ENCODE peak calls at places on chromosomes 6 and 20, in seven cellular contexts. One of them, this sample, is unnamed. For H3K27me3 and H3K36me3, the result is how much of the 10 kb centered on the place peaks cover.

GRCh38 chr6:3938715-3939376 is 89.7 kb downstream of the FAM50B start:
- DNase-seq in sigmoid colon: no peak
- DNase-seq in stomach: no peak
- DNase-seq in esophagus muscularis mucosa: peak
- DNase-seq in suprapubic skin: no peak
- DNase-seq in tibial nerve: no peak
- DNase-seq in transverse colon: no peak
- DNase-seq in this sample: no peak

GRCh38 chr6:36625161-36625919 is 31.2 kb downstream of the SRSF3 start:
- DNase-seq in sigmoid colon: peak
- DNase-seq in suprapubic skin: peak
- DNase-seq in esophagus muscularis mucosa: no peak
- DNase-seq in tibial nerve: no peak
- DNase-seq in transverse colon: peak
- DNase-seq in stomach: peak
- DNase-seq in this sample: no peak

GRCh38 chr6:52162940-52163908 is 23.0 kb upstream of the IL17A start:
- DNase-seq in stomach: no peak
- DNase-seq in transverse colon: no peak
- DNase-seq in sigmoid colon: no peak
- DNase-seq in tibial nerve: no peak
- DNase-seq in esophagus muscularis mucosa: no peak
- DNase-seq in suprapubic skin: no peak
- DNase-seq in this sample: no peak

GRCh38 chr6:73691512-73691911 is 4.5 kb upstream of the CD109 start:
- DNase-seq in stomach: no peak
- DNase-seq in esophagus muscularis mucosa: no peak
- DNase-seq in suprapubic skin: no peak
- DNase-seq in transverse colon: no peak
- DNase-seq in tibial nerve: no peak
- DNase-seq in sigmoid colon: no peak
- DNase-seq in this sample: no peak

GRCh38 chr6:29652198-29652584 is 4.7 kb upstream of the MOG start:
- DNase-seq in tibial nerve: no peak
- DNase-seq in esophagus muscularis mucosa: no peak
- DNase-seq in sigmoid colon: no peak
- DNase-seq in transverse colon: no peak
- DNase-seq in suprapubic skin: no peak
- DNase-seq in stomach: no peak
- DNase-seq in this sample: no peak

GRCh38 chr6:24358219-24358821 is 461 bp upstream of the DCDC2 start:
- DNase-seq in stomach: no peak
- DNase-seq in tibial nerve: no peak
- DNase-seq in suprapubic skin: no peak
- DNase-seq in esophagus muscularis mucosa: no peak
- DNase-seq in transverse colon: no peak
- DNase-seq in sigmoid colon: no peak
- DNase-seq in this sample: no peak

GRCh38 chr6:52534966-52535390 is 41.9 kb downstream of the TRAM2 start:
- DNase-seq in tibial nerve: no peak
- DNase-seq in sigmoid colon: no peak
- DNase-seq in transverse colon: no peak
- DNase-seq in suprapubic skin: no peak
- DNase-seq in esophagus muscularis mucosa: no peak
- DNase-seq in stomach: no peak
- DNase-seq in this sample: no peak

GRCh38 chr20:23622839-23623343 is 14.9 kb downstream of the CST3 start:
- DNase-seq in suprapubic skin: no peak
- DNase-seq in esophagus muscularis mucosa: peak
- DNase-seq in tibial nerve: peak
- DNase-seq in stomach: peak
- DNase-seq in transverse colon: peak
- DNase-seq in sigmoid colon: peak
- DNase-seq in this sample: peak

GRCh38 chr6:39669117-39669690 is 56.0 kb downstream of the KIF6 start:
- DNase-seq in stomach: no peak
- DNase-seq in tibial nerve: no peak
- DNase-seq in transverse colon: no peak
- DNase-seq in suprapubic skin: no peak
- DNase-seq in sigmoid colon: no peak
- DNase-seq in esophagus muscularis mucosa: no peak
- DNase-seq in this sample: no peak

GRCh38 chr6:35178932-35179832 is 34.6 kb upstream of the SCUBE3 start:
- DNase-seq in suprapubic skin: peak
- DNase-seq in transverse colon: no peak
- DNase-seq in esophagus muscularis mucosa: no peak
- DNase-seq in sigmoid colon: no peak
- DNase-seq in stomach: no peak
- DNase-seq in tibial nerve: no peak
- DNase-seq in this sample: no peak

GRCh38 chr6:24403501-24403824 is 727 bp downstream of the MRS2 start:
- DNase-seq in sigmoid colon: no peak
- DNase-seq in esophagus muscularis mucosa: no peak
- DNase-seq in transverse colon: no peak
- DNase-seq in suprapubic skin: no peak
- DNase-seq in tibial nerve: no peak
- DNase-seq in stomach: no peak
- DNase-seq in this sample: no peak

GRCh38 chr20:2032168-2032567 is 38.3 kb upstream of the PDYN start:
- DNase-seq in suprapubic skin: no peak
- DNase-seq in esophagus muscularis mucosa: no peak
- DNase-seq in stomach: no peak
- DNase-seq in tibial nerve: no peak
- DNase-seq in transverse colon: no peak
- DNase-seq in sigmoid colon: no peak
- DNase-seq in this sample: no peak

GRCh38 chr20:62244644-62245108 is 6.4 kb downstream of the OSBPL2 start:
- DNase-seq in stomach: peak
- DNase-seq in esophagus muscularis mucosa: no peak
- DNase-seq in tibial nerve: no peak
- DNase-seq in transverse colon: no peak
- DNase-seq in suprapubic skin: no peak
- DNase-seq in sigmoid colon: no peak
- DNase-seq in this sample: no peak

GRCh38 chr6:13538084-13538483 is 36.3 kb upstream of the SIRT5 start:
- DNase-seq in transverse colon: no peak
- DNase-seq in sigmoid colon: no peak
- DNase-seq in esophagus muscularis mucosa: no peak
- DNase-seq in tibial nerve: no peak
- DNase-seq in suprapubic skin: no peak
- DNase-seq in stomach: no peak
- DNase-seq in this sample: no peak

GRCh38 chr6:97591955-97592354 is 308.9 kb upstream of the MMS22L start:
- DNase-seq in suprapubic skin: no peak
- DNase-seq in sigmoid colon: no peak
- DNase-seq in esophagus muscularis mucosa: no peak
- DNase-seq in tibial nerve: no peak
- DNase-seq in transverse colon: no peak
- DNase-seq in stomach: no peak
- DNase-seq in this sample: no peak

GRCh38 chr6:84137051-84137375 is 90.4 kb downstream of the CEP162 start:
- DNase-seq in esophagus muscularis mucosa: no peak
- DNase-seq in sigmoid colon: no peak
- DNase-seq in suprapubic skin: no peak
- DNase-seq in stomach: no peak
- DNase-seq in tibial nerve: no peak
- DNase-seq in transverse colon: no peak
- DNase-seq in this sample: no peak

GRCh38 chr6:15517600-15517999 is 145.2 kb downstream of the DTNBP1 start:
- DNase-seq in esophagus muscularis mucosa: no peak
- DNase-seq in stomach: no peak
- DNase-seq in sigmoid colon: peak
- DNase-seq in suprapubic skin: no peak
- DNase-seq in transverse colon: no peak
- DNase-seq in tibial nerve: no peak
- DNase-seq in this sample: no peak

GRCh38 chr20:32037929-32038328 is 14.1 kb upstream of the HCK start:
- DNase-seq in sigmoid colon: no peak
- DNase-seq in tibial nerve: no peak
- DNase-seq in transverse colon: no peak
- DNase-seq in stomach: no peak
- DNase-seq in suprapubic skin: no peak
- DNase-seq in esophagus muscularis mucosa: no peak
- DNase-seq in this sample: no peak

GRCh38 chr6:121865811-121866210 is 430.4 kb downstream of the GJA1 start:
- DNase-seq in suprapubic skin: no peak
- DNase-seq in stomach: no peak
- DNase-seq in transverse colon: no peak
- DNase-seq in sigmoid colon: no peak
- DNase-seq in esophagus muscularis mucosa: no peak
- DNase-seq in tibial nerve: no peak
- DNase-seq in this sample: no peak

GRCh38 chr20:36862857-36863668 is 12.9 kb upstream of the TLDC2 start:
- DNase-seq in transverse colon: no peak
- DNase-seq in tibial nerve: no peak
- DNase-seq in sigmoid colon: no peak
- DNase-seq in esophagus muscularis mucosa: no peak
- DNase-seq in stomach: no peak
- DNase-seq in suprapubic skin: no peak
- DNase-seq in this sample: no peak

GRCh38 chr6:431986-432385 is 40.4 kb downstream of the IRF4 start:
- DNase-seq in sigmoid colon: no peak
- DNase-seq in esophagus muscularis mucosa: no peak
- DNase-seq in tibial nerve: no peak
- DNase-seq in stomach: no peak
- DNase-seq in transverse colon: no peak
- DNase-seq in suprapubic skin: no peak
- DNase-seq in this sample: no peak

GRCh38 chr6:26225848-26226590 is 138.8 kb downstream of the HFE start:
- DNase-seq in esophagus muscularis mucosa: no peak
- DNase-seq in sigmoid colon: no peak
- DNase-seq in stomach: no peak
- DNase-seq in transverse colon: no peak
- DNase-seq in suprapubic skin: no peak
- DNase-seq in tibial nerve: no peak
- DNase-seq in this sample: no peak

DNA sequence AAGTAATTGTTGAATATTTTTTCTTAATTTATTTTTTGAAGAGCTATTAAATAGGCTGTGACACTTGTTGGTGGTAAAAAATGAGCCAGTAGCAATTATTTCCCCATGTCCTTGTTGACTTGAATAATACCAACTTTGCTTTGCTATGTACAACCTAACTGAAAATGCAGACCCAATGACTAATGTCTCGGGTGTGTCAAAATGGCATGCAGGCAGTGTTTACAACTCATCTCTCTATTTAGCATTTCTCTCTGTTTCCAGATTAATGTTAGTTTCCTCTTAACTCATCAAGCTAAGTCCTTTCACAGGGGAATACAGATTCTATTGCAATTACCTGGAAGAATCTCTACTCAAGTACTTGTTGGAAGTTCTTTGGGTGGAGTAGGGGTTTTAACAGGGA is 504.4 kb downstream of the BCKDHB start:
- DNase-seq in esophagus muscularis mucosa: no peak
- DNase-seq in suprapubic skin: no peak
- DNase-seq in sigmoid colon: no peak
- DNase-seq in transverse colon: no peak
- DNase-seq in stomach: no peak
- DNase-seq in tibial nerve: no peak
- DNase-seq in this sample: no peak
- TF ChIP-seq EP300 in esophagus muscularis mucosa: no peak
- TF ChIP-seq EP300 in suprapubic skin: no peak
- TF ChIP-seq EP300 in sigmoid colon: no peak
- TF ChIP-seq EP300 in transverse colon: no peak
- TF ChIP-seq EP300 in stomach: no peak
- TF ChIP-seq EP300 in tibial nerve: no peak
- TF ChIP-seq EP300 in this sample: no peak

DNA sequence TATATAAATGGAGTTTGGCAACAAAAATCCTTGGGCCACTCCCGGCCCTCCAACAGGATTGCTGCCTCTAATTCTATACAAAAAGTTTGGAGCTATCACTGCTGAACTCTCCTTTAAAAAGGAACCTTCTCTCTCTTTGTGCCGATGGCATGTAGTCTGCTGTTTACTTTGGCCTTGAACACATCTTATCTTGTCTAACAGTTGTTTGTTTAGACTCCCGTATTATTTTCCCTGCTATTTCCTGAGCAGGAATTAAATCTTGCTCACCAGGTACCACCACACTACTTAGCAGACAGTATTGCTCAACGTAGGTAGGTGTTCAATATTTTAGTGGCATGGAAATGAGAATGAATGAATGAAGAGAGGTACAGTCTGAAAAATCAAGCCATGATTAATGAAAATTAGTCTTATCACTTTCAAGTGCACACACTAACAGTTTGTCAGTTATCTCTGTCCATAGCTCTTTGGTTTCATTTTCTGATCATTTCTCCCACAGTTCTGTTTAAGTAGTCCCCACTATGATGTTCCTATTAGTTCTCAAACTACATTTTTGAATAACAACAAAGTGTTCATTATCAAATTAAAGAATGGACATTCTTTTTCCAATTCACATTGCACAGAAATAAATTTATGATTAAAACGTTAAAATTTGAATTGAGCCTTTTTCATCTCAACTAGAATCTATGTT is 6.9 kb upstream of the HEY2 start:
- DNase-seq in suprapubic skin: no peak
- DNase-seq in tibial nerve: no peak
- DNase-seq in esophagus muscularis mucosa: no peak
- DNase-seq in sigmoid colon: no peak
- DNase-seq in stomach: no peak
- DNase-seq in transverse colon: no peak
- DNase-seq in this sample: no peak
- H3K27me3 ChIP-seq in suprapubic skin: under half
- H3K27me3 ChIP-seq in tibial nerve: under half
- H3K27me3 ChIP-seq in esophagus muscularis mucosa: under half
- H3K27me3 ChIP-seq in sigmoid colon: under half
- H3K27me3 ChIP-seq in stomach: under half
- H3K27me3 ChIP-seq in transverse colon: half or more
- H3K27me3 ChIP-seq in this sample: under half

DNA sequence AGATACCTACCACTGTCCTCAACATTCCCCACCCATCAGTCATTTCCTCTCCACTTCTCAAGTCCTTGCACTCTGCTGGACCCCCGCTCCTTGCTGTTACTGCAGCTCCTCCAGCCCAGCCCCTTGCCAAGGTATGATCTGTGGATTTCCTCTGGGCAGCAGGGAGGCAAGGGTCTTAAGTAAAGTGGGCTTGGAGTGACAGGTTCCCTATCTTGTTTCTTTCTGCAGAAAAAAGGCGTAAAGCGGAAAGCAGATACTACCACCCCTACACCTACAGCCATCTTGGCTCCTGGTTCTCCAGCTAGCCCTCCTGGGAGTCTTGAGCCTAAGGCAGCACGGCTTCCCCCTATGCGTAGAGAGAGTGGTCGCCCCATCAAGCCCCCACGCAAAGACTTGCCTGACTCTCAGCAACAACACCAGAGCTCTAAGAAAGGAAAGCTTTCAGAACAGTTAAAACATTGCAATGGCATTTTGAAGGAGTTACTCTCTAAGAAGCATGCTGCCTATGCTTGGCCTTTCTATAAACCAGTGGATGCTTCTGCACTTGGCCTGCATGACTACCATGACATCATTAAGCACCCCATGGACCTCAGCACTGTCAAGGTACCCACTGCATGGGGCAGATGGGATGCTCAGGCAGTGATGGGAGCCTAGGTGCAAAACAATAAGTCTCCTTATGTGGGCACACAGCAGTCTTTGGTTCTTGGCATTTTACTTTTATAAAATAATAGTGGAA is 8.1 kb downstream of the BRD2 start:
- DNase-seq in tibial nerve: no peak
- DNase-seq in transverse colon: no peak
- DNase-seq in sigmoid colon: no peak
- DNase-seq in esophagus muscularis mucosa: no peak
- DNase-seq in suprapubic skin: no peak
- DNase-seq in stomach: no peak
- DNase-seq in this sample: no peak
- H3K36me3 ChIP-seq in tibial nerve: under half
- H3K36me3 ChIP-seq in transverse colon: under half
- H3K36me3 ChIP-seq in sigmoid colon: half or more
- H3K36me3 ChIP-seq in esophagus muscularis mucosa: half or more
- H3K36me3 ChIP-seq in suprapubic skin: half or more
- H3K36me3 ChIP-seq in stomach: half or more
- H3K36me3 ChIP-seq in this sample: under half

GRCh38 chr6:140226637-140227036 is 852.2 kb upstream of the CITED2 start:
- DNase-seq in suprapubic skin: no peak
- DNase-seq in stomach: no peak
- DNase-seq in sigmoid colon: no peak
- DNase-seq in esophagus muscularis mucosa: no peak
- DNase-seq in tibial nerve: no peak
- DNase-seq in transverse colon: no peak
- DNase-seq in this sample: no peak
- TF ChIP-seq EP300 in suprapubic skin: no peak
- TF ChIP-seq EP300 in stomach: no peak
- TF ChIP-seq EP300 in sigmoid colon: no peak
- TF ChIP-seq EP300 in esophagus muscularis mucosa: no peak
- TF ChIP-seq EP300 in tibial nerve: no peak
- TF ChIP-seq EP300 in transverse colon: no peak
- TF ChIP-seq EP300 in this sample: no peak